ENCODE peak calls at places on chromosome 20, in seven cellular contexts. K is AG20443, X is kidney tubule cell, T is T-cell, U is GM10248, C is HS-5, O is amniotic stem cell. H is an unnamed sample.

GRCh38 chr20:60058869-60059268 is 100.6 kb downstream of the CDH26 start:
- DNase-seq in T (no peak), K (no peak), X (no peak), C (no peak), U (no peak), O (no peak), H (no peak)

GRCh38 chr20:5835234-5835845 is 85.1 kb downstream of the SHLD1 start:
- DNase-seq in C (peak; percentile 53), X (peak; percentile 38), U (no peak), O (no peak), K (peak; percentile 66), T (no peak), H (peak; percentile 62)

GRCh38 chr20:23350855-23351838 is 556 bp downstream of the NXT1 start:
- DNase-seq in K (peak; percentile 33), U (peak; percentile 57), O (peak; percentile 22), X (peak; percentile 58), C (no peak), T (peak; percentile 60), H (peak; percentile 45)

GRCh38 chr20:14512856-14513255 is 175.4 kb upstream of the FLRT3 start:
- DNase-seq in C (no peak), U (no peak), O (no peak), K (no peak), T (no peak), X (no peak), H (no peak)

GRCh38 chr20:48463096-48463710 is 364.6 kb downstream of the PREX1 start:
- DNase-seq in U (no peak), T (no peak), O (no peak), C (no peak), K (no peak), X (no peak), H (no peak)

GRCh38 chr20:63123326-63123725 is 92.6 kb downstream of the YTHDF1 start:
- DNase-seq in U (no peak), T (peak; percentile 8), X (no peak), C (no peak), K (no peak), O (no peak), H (no peak)

GRCh38 chr20:54284928-54285704 is 77.2 kb downstream of the PFDN4 start:
- DNase-seq in O (no peak), K (no peak), U (no peak), T (no peak), C (peak; percentile 64), X (peak; percentile 59), H (peak; percentile 6)

GRCh38 chr20:51185861-51186260 is 163.0 kb upstream of the KCNG1 start:
- DNase-seq in U (no peak), T (no peak), C (no peak), O (no peak), K (no peak), X (no peak), H (no peak)

GRCh38 chr20:25148181-25148981 is 47.1 kb upstream of the ENTPD6 start:
- DNase-seq in C (no peak), X (peak; percentile 33), T (peak; percentile 77), K (peak; percentile 75), U (no peak), O (no peak), H (peak; percentile 51)

GRCh38 chr20:33423141-33423834 is 20.3 kb downstream of the SNTA1 start:
- DNase-seq in U (no peak), C (peak; percentile 54), K (peak; percentile 93), O (peak; percentile 34), X (peak; percentile 48), T (no peak), H (peak; percentile 68)

GRCh38 chr20:36541227-36542018 is at the start of gene MYL9:
- DNase-seq in X (peak; percentile 48), U (peak; percentile 76), O (peak; percentile 59), K (peak; percentile 97), C (no peak), T (no peak), H (peak; percentile 62)

GRCh38 chr20:44089987-44090674 is 96.9 kb downstream of the JPH2 start:
- DNase-seq in K (peak; percentile 71), U (no peak), X (peak; percentile 50), O (no peak), C (peak; percentile 30), T (no peak), H (peak; percentile 69)

GRCh38 chr20:2984028-2984501 is 59.4 kb upstream of the GNRH2 start:
- DNase-seq in T (no peak), X (no peak), C (no peak), O (no peak), U (peak; percentile 51), K (no peak), H (no peak)

GRCh38 chr20:32028647-32029372 is 18.6 kb downstream of the CCM2L start:
- DNase-seq in U (no peak), T (no peak), X (peak; percentile 13), C (no peak), K (no peak), O (no peak), H (no peak)

GRCh38 chr20:25020901-25021301 is 28.4 kb upstream of the APMAP start:
- DNase-seq in X (no peak), U (no peak), T (no peak), O (no peak), C (no peak), K (no peak), H (no peak)

GRCh38 chr20:58251979-58252591 is 23.6 kb upstream of the ANKRD60 start:
- DNase-seq in C (peak; percentile 91), X (peak; percentile 86), U (no peak), K (peak; percentile 88), O (peak; percentile 73), T (no peak), H (peak; percentile 96)

GRCh38 chr20:62350629-62351422 is 16.3 kb downstream of the LAMA5 start:
- DNase-seq in U (no peak), C (no peak), X (no peak), O (no peak), K (no peak), T (no peak), H (no peak)

GRCh38 chr20:5080384-5080877 is 39.3 kb downstream of the PCNA start:
- DNase-seq in O (no peak), X (no peak), T (no peak), U (no peak), K (peak; percentile 71), C (no peak), H (peak; percentile 54)

GRCh38 chr20:49979030-49979832 is 3.5 kb upstream of the SNAI1 start:
- DNase-seq in C (no peak), U (peak; percentile 81), O (no peak), X (peak; percentile 47), K (peak; percentile 84), T (peak; percentile 55), H (no peak)